ENCODE peak calls at places on chromosome 6, in five cellular contexts. L is NCI-H748 treated with DMSO at 0.1 percent for 48 hours; T is AG04450; R is IMR-90; A is activated effector memory CD4-positive, alpha-beta T cell treated with anti-CD3 and anti-CD28 coated beads, Interleukin-2, amount 50 U/mL, for 16 hours. F is an unnamed sample.
A peak's percentile ranks its signal among the peaks of the same experiment; 100 is the strongest.

GRCh38 chr6:44332585-44332984 is 9.9 kb upstream of the SPATS1 start:
- DNase-seq in T (no peak), L (no peak), A (no peak), R (peak; percentile 10), F (no peak)

GRCh38 chr6:106381223-106381622 is 20.7 kb downstream of the CRYBG1 start:
- DNase-seq in T (no peak), R (no peak), A (no peak), L (no peak), F (no peak)

GRCh38 chr6:5712349-5713215 is 294.1 kb downstream of the NRN1 start:
- DNase-seq in L (no peak), R (no peak), T (no peak), A (no peak), F (no peak)

GRCh38 chr6:52534363-52534762 is 42.5 kb downstream of the TRAM2 start:
- DNase-seq in A (no peak), L (no peak), T (no peak), R (no peak), F (no peak)

GRCh38 chr6:24566020-24566752 is 71.4 kb downstream of the ALDH5A1 start:
- DNase-seq in R (peak; percentile 10), L (no peak), T (no peak), A (no peak), F (no peak)

GRCh38 chr6:129141499-129141898 is 258.6 kb downstream of the LAMA2 start:
- DNase-seq in T (no peak), L (no peak), R (peak; percentile 21), A (no peak), F (peak; percentile 19)

GRCh38 chr6:37258716-37259115 is 772 bp upstream of the TMEM217 start:
- DNase-seq in R (no peak), A (no peak), T (no peak), L (no peak), F (no peak)

GRCh38 chr6:126873351-126873750 is 245.1 kb upstream of the RSPO3 start:
- DNase-seq in T (no peak), A (no peak), R (no peak), L (no peak), F (no peak)

GRCh38 chr6:168166627-168167026 is 87.6 kb upstream of the FRMD1 start:
- DNase-seq in R (no peak), L (no peak), A (no peak), T (no peak), F (no peak)

GRCh38 chr6:102407886-102408741 is 1014.6 kb downstream of the GRIK2 start:
- DNase-seq in T (no peak), R (no peak), A (no peak), L (no peak), F (no peak)

GRCh38 chr6:109105681-109106080 is 10.4 kb downstream of the CEP57L1 start:
- DNase-seq in R (no peak), T (no peak), A (no peak), L (no peak), F (no peak)

GRCh38 chr6:165573671-165574070 is 89.4 kb downstream of the PDE10A start:
- DNase-seq in L (no peak), A (no peak), R (peak; percentile 92), T (no peak), F (peak; percentile 67)

GRCh38 chr6:34982424-34982852 is 93.4 kb downstream of the ANKS1A start:
- DNase-seq in L (no peak), T (no peak), A (no peak), R (peak; percentile 21), F (no peak)

GRCh38 chr6:25689966-25690365 is 38.0 kb downstream of the SCGN start:
- DNase-seq in L (no peak), R (no peak), T (no peak), A (no peak), F (no peak)

GRCh38 chr6:125746731-125747588 is 2.5 kb upstream of the HEY2 start:
- DNase-seq in A (peak; percentile 86), T (no peak), L (peak; percentile 83), R (peak; percentile 39), F (peak; percentile 73)

GRCh38 chr6:35088281-35089215 is 52.6 kb downstream of the TCP11 start:
- DNase-seq in R (no peak), T (no peak), L (no peak), A (no peak), F (no peak)

GRCh38 chr6:2943564-2943955 is 27.8 kb downstream of the SERPINB6 start:
- DNase-seq in A (peak; percentile 55), L (no peak), T (no peak), R (no peak), F (no peak)

GRCh38 chr6:36971926-36972673 is 13.9 kb downstream of the MTCH1 start:
- DNase-seq in A (no peak), T (no peak), R (no peak), L (no peak), F (no peak)

F was measured in fibroblast of villous mesenchyme.